ENCODE peak calls at places on chromosomes 7 and 10, in nine cellular contexts. C is NCI-H345; D is GDM1; G is CD4-positive, alpha-beta T cell; F is EL; V is hepatocyte; Z is RWPE1; I is B cell; T is foreskin keratinocyte. E is an unnamed sample.

GRCh38 chr10:113957013-113957412 is 86.7 kb upstream of the ADRB1 start:
- DNase-seq in C (no peak), D (no peak), G (no peak), F (peak), V (peak), Z (peak), I (no peak), T (peak), E (peak)

GRCh38 chr7:142629588-142630260 is 119.5 kb upstream of the PRSS1 start:
- DNase-seq in C (no peak), D (no peak), G (no peak), F (peak), V (peak), Z (peak), I (no peak), T (peak), E (no peak)

GRCh38 chr10:46235705-46236536 is 50.9 kb upstream of the ANTXRL start:
- DNase-seq in C (no peak), D (no peak), G (no peak), F (no peak), V (no peak), Z (no peak), I (peak), T (no peak), E (no peak)

GRCh38 chr7:155965010-155965409 is 152.7 kb upstream of the SHH start:
- DNase-seq in C (no peak), D (no peak), G (no peak), F (no peak), V (no peak), Z (peak), I (no peak), T (no peak), E (no peak)

GRCh38 chr7:118369987-118370386 is 145.5 kb downstream of the ANKRD7 start:
- DNase-seq in C (no peak), D (no peak), G (no peak), F (no peak), V (no peak), Z (no peak), I (no peak), T (peak), E (no peak)

GRCh38 chr10:77873558-77874380 is 52.8 kb downstream of the DLG5 start:
- DNase-seq in C (peak), D (peak), G (peak), F (peak), V (peak), Z (peak), I (peak), T (peak), E (peak)

GRCh38 chr10:23885853-23886252 is 323.1 kb upstream of the KIAA1217 start:
- DNase-seq in C (no peak), D (no peak), G (no peak), F (no peak), V (no peak), Z (no peak), I (no peak), T (no peak), E (no peak)

GRCh38 chr10:75314570-75314969 is 78.8 kb upstream of the COMTD1 start:
- DNase-seq in C (no peak), D (no peak), G (no peak), F (no peak), V (no peak), Z (no peak), I (no peak), T (no peak), E (no peak)

GRCh38 chr7:2231992-2232765 is 566 bp downstream of the MAD1L1 start:
- DNase-seq in C (no peak), D (no peak), G (no peak), F (peak), V (peak), Z (no peak), I (no peak), T (no peak), E (peak)

GRCh38 chr10:4941540-4942330 is 21.5 kb upstream of the AKR1C1 start:
- DNase-seq in C (peak), D (no peak), G (no peak), F (no peak), V (peak), Z (no peak), I (no peak), T (no peak), E (peak)

GRCh38 chr10:30176182-30176581 is 116.8 kb upstream of the JCAD start:
- DNase-seq in C (no peak), D (no peak), G (no peak), F (peak), V (no peak), Z (no peak), I (no peak), T (no peak), E (no peak)

GRCh38 chr10:107502263-107502979 is 337.9 kb upstream of the SORCS1 start:
- DNase-seq in C (no peak), D (no peak), G (no peak), F (no peak), V (no peak), Z (no peak), I (no peak), T (no peak), E (no peak)

GRCh38 chr10:70135684-70136083 is 3.1 kb upstream of the AIFM2 start:
- DNase-seq in C (no peak), D (no peak), G (no peak), F (no peak), V (no peak), Z (no peak), I (no peak), T (no peak), E (no peak)

GRCh38 chr7:12139421-12139820 is 71.7 kb upstream of the TMEM106B start:
- DNase-seq in C (no peak), D (no peak), G (no peak), F (peak), V (no peak), Z (no peak), I (no peak), T (peak), E (peak)

GRCh38 chr7:114534957-114535356 is 120.3 kb downstream of the FOXP2 start:
- DNase-seq in C (no peak), D (no peak), G (no peak), F (no peak), V (no peak), Z (no peak), I (no peak), T (no peak), E (no peak)

GRCh38 chr10:16853201-16853600 is 36.0 kb upstream of the RSU1 start:
- DNase-seq in C (no peak), D (no peak), G (no peak), F (peak), V (peak), Z (no peak), I (no peak), T (no peak), E (peak)